ENCODE peak calls at places on chromosome 12, in five cellular contexts. Y is tibial nerve, Q is fibroblast of pulmonary artery, W is AG04450, G is mammary epithelial cell. L is an unnamed sample.

GRCh38 chr12:3820122-3820521 is 53.1 kb downstream of the PARP11 start:
- DNase-seq in Y (no peak), Q (peak), W (no peak), G (peak), L (no peak)

GRCh38 chr12:50887191-50887590 is 44.5 kb downstream of the TMPRSS12 start:
- DNase-seq in Y (no peak), Q (no peak), W (no peak), G (no peak), L (no peak)

GRCh38 chr12:89976866-89977265 is 268.2 kb upstream of the ATP2B1 start:
- DNase-seq in Y (no peak), Q (no peak), W (no peak), G (no peak), L (no peak)

GRCh38 chr12:99029502-99030271 is 384.6 kb downstream of the APAF1 start:
- DNase-seq in Y (no peak), Q (no peak), W (no peak), G (no peak), L (no peak)

GRCh38 chr12:94169966-94170689 is 21.8 kb downstream of the PLXNC1 start:
- DNase-seq in Y (no peak), Q (no peak), W (no peak), G (no peak), L (no peak)

GRCh38 chr12:27622436-27623185 is 73.6 kb upstream of the REP15 start:
- DNase-seq in Y (no peak), Q (no peak), W (no peak), G (peak), L (no peak)

GRCh38 chr12:109539508-109539907 is 33.8 kb downstream of the MMAB start:
- DNase-seq in Y (no peak), Q (no peak), W (no peak), G (no peak), L (no peak)

GRCh38 chr12:104006929-104007328 is 41.3 kb downstream of the TDG start:
- DNase-seq in Y (no peak), Q (peak), W (peak), G (peak), L (no peak)

GRCh38 chr12:65977384-65977783 is 153.1 kb downstream of the HMGA2 start:
- DNase-seq in Y (no peak), Q (peak), W (no peak), G (no peak), L (no peak)

GRCh38 chr12:104412681-104413080 is 44.1 kb upstream of the CHST11 start:
- DNase-seq in Y (no peak), Q (no peak), W (no peak), G (no peak), L (no peak)

GRCh38 chr12:92038476-92038875 is 107.2 kb downstream of the BTG1 start:
- DNase-seq in Y (no peak), Q (no peak), W (no peak), G (no peak), L (no peak)

GRCh38 chr12:92039048-92039447 is 106.6 kb downstream of the BTG1 start:
- DNase-seq in Y (no peak), Q (no peak), W (no peak), G (no peak), L (no peak)

GRCh38 chr12:92042791-92043531 is 102.7 kb downstream of the BTG1 start:
- DNase-seq in Y (no peak), Q (no peak), W (no peak), G (peak), L (no peak)

GRCh38 chr12:92044435-92044834 is 101.2 kb downstream of the BTG1 start:
- DNase-seq in Y (no peak), Q (no peak), W (no peak), G (no peak), L (no peak)

GRCh38 chr12:92041742-92042141 is 103.9 kb downstream of the BTG1 start:
- DNase-seq in Y (no peak), Q (peak), W (no peak), G (peak), L (no peak)
- TF ChIP-seq CTCF in Y (no peak), Q (no peak), W (no peak), G (no peak), L (no peak)

DNA sequence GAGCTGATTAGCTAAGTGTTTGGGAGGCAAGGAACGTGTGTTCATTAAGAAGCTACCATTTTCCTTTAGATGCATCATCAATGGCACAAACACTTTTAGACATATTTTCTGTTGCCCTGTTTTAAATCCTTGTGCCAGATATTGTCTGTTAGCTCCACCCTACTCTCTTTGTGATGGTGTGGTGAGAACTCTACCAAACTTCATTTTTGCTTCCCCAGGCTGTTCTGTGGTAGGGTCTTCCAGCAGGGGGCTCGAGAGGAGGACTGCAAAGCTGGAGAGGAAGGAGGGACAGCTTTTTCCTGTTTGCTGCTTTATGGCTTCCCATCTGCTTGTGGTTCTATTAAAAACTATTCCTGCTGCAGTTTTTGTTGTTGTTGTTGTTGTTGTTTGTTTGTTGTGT is 23.8 kb upstream of the STRAP start:
- DNase-seq in Y (no peak), Q (no peak), W (no peak), G (no peak), L (no peak)
- TF ChIP-seq CTCF in Y (no peak), Q (peak), W (no peak), G (no peak), L (no peak)

GRCh38 chr12:101792046-101792931 is 38.5 kb downstream of the GNPTAB start:
- DNase-seq in Y (no peak), Q (no peak), W (no peak), G (no peak), L (no peak)
- TF ChIP-seq CTCF in Y (peak), Q (peak), W (peak), G (peak), L (no peak)

GRCh38 chr12:88578821-88579518 is 1.3 kb downstream of the KITLG start:
- DNase-seq in Y (no peak), Q (no peak), W (no peak), G (peak), L (no peak)

GRCh38 chr12:88577537-88577936 is 2.7 kb downstream of the KITLG start:
- DNase-seq in Y (no peak), Q (no peak), W (no peak), G (peak), L (no peak)

GRCh38 chr12:88578274-88578673 is 2.0 kb downstream of the KITLG start:
- DNase-seq in Y (no peak), Q (no peak), W (no peak), G (no peak), L (no peak)

GRCh38 chr12:88579572-88579940 is 715 bp downstream of the KITLG start:
- DNase-seq in Y (peak), Q (no peak), W (no peak), G (peak), L (no peak)

DNA sequence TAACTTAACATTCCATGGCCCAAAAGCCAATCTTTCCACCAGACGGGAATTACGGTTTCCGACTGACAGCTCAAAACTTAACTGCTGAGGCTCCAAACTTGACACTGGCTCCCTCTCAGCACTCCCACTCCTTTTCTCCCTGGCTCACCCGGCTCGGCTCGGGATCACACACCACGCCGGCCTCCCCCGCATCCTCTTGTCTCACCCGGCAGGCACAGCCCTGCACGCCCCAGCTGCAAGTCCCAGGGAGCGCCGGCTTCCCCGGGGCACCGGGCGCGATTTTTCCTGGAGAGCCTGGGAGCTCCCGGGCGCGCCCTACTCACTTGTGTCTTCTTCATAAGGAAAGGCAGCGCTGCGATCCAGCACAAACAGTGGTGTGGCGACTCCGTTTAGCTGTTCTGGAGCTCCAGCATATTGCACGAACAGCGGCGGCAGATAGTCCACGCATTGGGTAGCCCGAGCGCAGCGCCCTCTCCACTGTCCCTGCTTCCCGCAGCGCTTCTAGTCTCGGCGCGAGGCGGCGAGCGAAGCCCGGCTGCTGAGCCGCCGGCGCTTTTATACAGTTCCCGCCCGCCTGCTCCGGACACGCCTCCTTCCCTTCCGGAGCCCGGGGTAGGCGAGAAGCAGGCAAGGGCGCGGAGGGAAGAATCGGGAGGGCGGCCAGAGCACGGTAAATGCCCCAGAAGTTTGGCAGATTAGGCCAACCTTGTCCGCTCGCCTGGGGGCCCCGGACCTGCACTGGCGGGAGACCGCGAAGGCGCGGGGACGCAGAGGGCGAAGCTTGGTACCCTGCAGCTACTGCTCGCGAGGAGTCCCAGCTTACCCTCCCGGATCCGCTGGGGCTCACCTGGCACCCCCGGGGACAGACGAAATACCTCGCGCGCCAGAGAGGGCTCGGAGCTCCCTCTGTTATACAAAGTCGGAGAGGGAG is at the start of gene KITLG:
- DNase-seq in Y (peak), Q (peak), W (peak), G (peak), L (peak)
- TF ChIP-seq CTCF in Y (peak), Q (peak), W (peak), G (peak), L (no peak)

GRCh38 chr12:49626169-49626835 is 2.9 kb downstream of the PRPF40B start:
- DNase-seq in Y (no peak), Q (peak), W (no peak), G (peak), L (no peak)
- TF ChIP-seq CTCF in Y (no peak), Q (peak), W (peak), G (peak), L (no peak)

GRCh38 chr12:103169-103981 is 36.8 kb downstream of the IQSEC3 start:
- DNase-seq in Y (no peak), Q (no peak), W (no peak), G (no peak), L (no peak)

GRCh38 chr12:104573-105081 is 38.1 kb downstream of the IQSEC3 start:
- DNase-seq in Y (no peak), Q (no peak), W (no peak), G (no peak), L (no peak)

GRCh38 chr12:105696-106095 is 39.1 kb downstream of the IQSEC3 start:
- DNase-seq in Y (no peak), Q (no peak), W (no peak), G (no peak), L (no peak)

GRCh38 chr12:108594-108993 is 42.0 kb downstream of the IQSEC3 start:
- DNase-seq in Y (no peak), Q (no peak), W (no peak), G (no peak), L (no peak)

GRCh38 chr12:106118-106561 is 39.6 kb downstream of the IQSEC3 start:
- DNase-seq in Y (no peak), Q (no peak), W (no peak), G (no peak), L (no peak)
- TF ChIP-seq CTCF in Y (no peak), Q (no peak), W (no peak), G (no peak), L (peak)

GRCh38 chr12:53961025-53961761 is 6.5 kb downstream of the HOXC12 start:
- DNase-seq in Y (no peak), Q (no peak), W (no peak), G (no peak), L (no peak)
- TF ChIP-seq CTCF in Y (no peak), Q (no peak), W (no peak), G (no peak), L (no peak)

DNA sequence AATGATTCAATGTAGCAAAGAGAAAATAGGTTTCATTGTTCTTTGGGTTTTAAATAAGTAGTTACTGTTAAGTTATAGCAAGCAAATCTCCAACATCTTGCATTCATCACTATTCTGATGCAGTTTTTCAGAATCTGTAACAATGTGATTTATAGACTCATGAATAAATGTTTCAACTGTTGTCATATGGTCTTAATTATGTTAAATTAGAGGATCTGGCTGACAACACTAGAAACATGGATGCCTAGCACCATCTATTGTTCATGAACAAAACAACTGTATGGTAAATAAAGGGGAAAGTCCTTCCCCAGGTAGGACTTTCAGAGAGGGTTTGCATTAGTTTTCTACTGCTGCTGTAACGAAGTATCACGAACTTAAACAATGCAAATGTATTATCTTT is 167.9 kb downstream of the BCAT1 start:
- DNase-seq in Y (no peak), Q (peak), W (no peak), G (peak), L (no peak)
- TF ChIP-seq CTCF in Y (no peak), Q (peak), W (peak), G (peak), L (no peak)

L was measured in mesothelial cell of epicardium.